ENCODE peak calls at places on chromosomes 4 and X, in eight cellular contexts. C is HCT116, K is MM.1S, X is endodermal cell, D is pancreas, W is mucosa of descending colon, M is upper lobe of left lung, Y is SK-N-SH. Q is an unnamed sample. For H3K4me1, the result is how much of the 10 kb centered on the place peaks cover.

GRCh38 chrX:24877854-24878650 is 137.7 kb downstream of the ARX start:
- DNase-seq in D (no peak), C (no peak), X (no peak), M (no peak), K (peak), Y (no peak), W (no peak), Q (no peak)

GRCh38 chrX:111671668-111672067 is 9.3 kb upstream of the ALG13 start:
- DNase-seq in W (no peak), D (no peak), K (no peak), X (no peak), C (no peak), Y (no peak), M (no peak), Q (no peak)

GRCh38 chr4:53601251-53601764 is 10.0 kb upstream of the LNX1 start:
- DNase-seq in Y (peak), M (peak), X (peak), C (no peak), W (peak), K (peak), D (peak), Q (no peak)

GRCh38 chr4:163542275-163542674 is 47.8 kb downstream of the TMA16 start:
- DNase-seq in D (no peak), M (no peak), K (no peak), C (no peak), W (no peak), Y (no peak), X (no peak), Q (no peak)

GRCh38 chr4:150224896-150225591 is 146.8 kb downstream of the DCLK2 start:
- DNase-seq in X (peak), C (no peak), W (no peak), K (no peak), M (no peak), D (no peak), Y (no peak), Q (no peak)

GRCh38 chr4:137572647-137573046 is 40.4 kb upstream of the PCDH18 start:
- DNase-seq in K (no peak), C (no peak), M (no peak), W (no peak), D (no peak), X (no peak), Y (no peak), Q (no peak)

GRCh38 chr4:142840516-142841123 is 5.5 kb downstream of the INPP4B start:
- DNase-seq in K (peak), Y (peak), M (no peak), C (peak), D (no peak), W (no peak), X (no peak), Q (no peak)

GRCh38 chrX:147476008-147476407 is 435.7 kb upstream of the FMR1 start:
- DNase-seq in M (peak), Y (peak), C (no peak), X (peak), K (peak), D (no peak), W (no peak), Q (no peak)

GRCh38 chrX:123217077-123217476 is 33.0 kb downstream of the GRIA3 start:
- DNase-seq in Y (no peak), K (no peak), W (no peak), M (no peak), X (no peak), D (no peak), C (no peak), Q (peak)

GRCh38 chrX:50920132-50920531 is 9.6 kb downstream of the BMP15 start:
- DNase-seq in D (no peak), X (no peak), Y (no peak), C (no peak), W (no peak), M (no peak), K (no peak), Q (no peak)

GRCh38 chrX:88865634-88866033 is 118.6 kb downstream of the CPXCR1 start:
- DNase-seq in K (peak), X (no peak), D (no peak), Y (no peak), W (no peak), M (no peak), C (no peak), Q (no peak)

GRCh38 chrX:139851730-139852129 is 81.1 kb downstream of the ATP11C start:
- DNase-seq in C (no peak), M (no peak), X (no peak), K (no peak), Y (no peak), W (no peak), D (no peak), Q (no peak)

GRCh38 chr4:153119626-153120025 is 84.6 kb upstream of the TRIM2 start:
- DNase-seq in D (no peak), C (no peak), M (no peak), X (no peak), Y (no peak), W (no peak), K (no peak), Q (no peak)

GRCh38 chrX:115573172-115573571 is 12.2 kb downstream of the PLS3 start:
- DNase-seq in D (no peak), K (no peak), C (no peak), X (no peak), Y (no peak), W (no peak), M (no peak), Q (no peak)

GRCh38 chrX:132480581-132481203 is 8.1 kb downstream of the MBNL3 start:
- DNase-seq in D (no peak), C (no peak), Y (no peak), M (peak), W (peak), X (no peak), K (peak), Q (peak)

GRCh38 chr4:26860922-26861433 is 337 bp downstream of the STIM2 start:
- DNase-seq in D (peak), M (peak), Y (peak), C (no peak), W (peak), X (peak), K (no peak), Q (peak)

GRCh38 chr4:89307446-89308160 is at the start of gene GPRIN3:
- DNase-seq in D (peak), K (peak), W (peak), Y (peak), X (peak), M (peak), C (no peak), Q (no peak)

GRCh38 chr4:5036239-5036638 is 15.0 kb upstream of the STK32B start:
- DNase-seq in X (no peak), D (no peak), W (no peak), C (no peak), Y (no peak), M (no peak), K (peak), Q (no peak)

GRCh38 chr4:40514409-40515025 is 115.1 kb downstream of the RBM47 start:
- DNase-seq in K (peak), X (no peak), D (no peak), C (no peak), M (peak), W (peak), Y (no peak), Q (no peak)

GRCh38 chr4:7108660-7109059 is 40.8 kb upstream of the GRPEL1 start:
- DNase-seq in X (no peak), Y (peak), M (no peak), D (no peak), C (no peak), W (no peak), K (no peak), Q (no peak)

DNA sequence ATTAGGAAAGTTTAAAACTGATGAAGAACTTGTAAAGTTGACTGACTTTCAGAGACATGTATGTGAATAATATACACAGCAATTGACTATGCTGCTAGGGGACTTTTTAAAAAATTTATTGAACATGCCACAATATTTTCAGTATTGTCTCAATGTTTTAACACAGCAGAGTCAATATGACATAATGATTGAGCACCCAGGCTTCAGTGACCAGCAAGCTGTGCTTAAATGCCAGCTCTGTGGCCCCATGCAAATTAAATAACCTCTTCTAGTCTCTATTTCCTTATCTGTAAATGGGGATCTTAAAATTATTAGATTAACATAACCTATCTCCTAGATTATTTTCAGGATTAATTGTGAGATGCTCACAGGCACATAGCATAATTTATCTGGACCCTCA is 56.8 kb upstream of the TXK start:
- DNase-seq in K (no peak), C (no peak), M (no peak), W (no peak), D (no peak), Y (no peak), X (no peak), Q (no peak)
- H3K4me1 ChIP-seq in K (under half), C (under half), M (under half), W (under half), D (under half), Y (under half), X (under half), Q (under half)

GRCh38 chrX:101190736-101191135 is 28.9 kb upstream of the DRP2 start:
- DNase-seq in W (no peak), M (no peak), Y (no peak), C (no peak), D (no peak), X (no peak), K (no peak), Q (no peak)
- H3K4me3 ChIP-seq in W (no peak), M (no peak), Y (no peak), C (no peak), D (no peak), X (no peak), K (no peak), Q (no peak)

GRCh38 chr4:76206222-76206942 is 7.2 kb downstream of the SCARB2 start:
- DNase-seq in W (no peak), C (no peak), D (no peak), M (no peak), Y (peak), X (no peak), K (no peak), Q (no peak)

GRCh38 chr4:76209876-76210275 is 3.7 kb downstream of the SCARB2 start:
- DNase-seq in D (no peak), C (no peak), X (no peak), K (no peak), W (no peak), Y (no peak), M (no peak), Q (no peak)

GRCh38 chr4:76210502-76210901 is 3.1 kb downstream of the SCARB2 start:
- DNase-seq in C (no peak), Y (no peak), W (no peak), D (no peak), X (no peak), M (no peak), K (peak), Q (no peak)

GRCh38 chr4:76204936-76205335 is 8.7 kb downstream of the SCARB2 start:
- DNase-seq in X (no peak), W (no peak), C (no peak), D (no peak), K (no peak), M (no peak), Y (no peak), Q (no peak)

DNA sequence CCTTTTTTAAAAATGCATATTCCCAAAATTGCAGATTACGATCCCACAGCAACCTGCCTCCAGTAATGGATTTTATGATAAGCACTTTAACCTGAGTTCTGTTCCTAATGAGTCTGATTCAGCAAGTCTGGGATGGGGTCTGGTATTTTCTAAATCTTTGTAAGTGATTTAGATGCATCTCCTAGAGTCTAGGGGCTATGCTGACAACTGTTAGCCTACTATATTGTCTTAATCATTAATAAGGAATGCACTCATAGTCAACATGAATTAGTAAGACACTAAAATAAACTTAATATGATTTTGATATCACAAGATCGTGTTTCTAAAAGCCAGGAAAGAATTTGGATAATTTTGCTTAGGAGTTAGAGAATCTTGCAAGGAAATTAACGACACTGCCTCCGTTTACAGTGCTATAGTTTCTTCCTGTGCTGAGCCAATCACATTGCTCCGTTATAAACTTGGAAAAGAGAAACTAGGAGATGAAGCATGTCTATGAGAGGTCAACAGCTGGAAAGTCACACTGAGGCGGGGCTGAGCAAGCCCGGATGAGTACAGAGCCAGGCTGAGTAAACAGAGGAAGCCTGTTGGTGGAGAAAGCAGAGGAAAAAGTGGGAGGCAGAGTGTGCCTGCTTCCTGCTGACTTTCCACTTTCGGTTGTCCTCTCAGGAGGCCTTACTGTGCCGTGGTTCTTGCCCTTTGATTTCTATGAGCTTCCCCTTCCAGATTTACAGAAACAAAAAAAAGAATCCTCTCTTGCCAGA is 5.4 kb downstream of the SCARB2 start:
- DNase-seq in W (peak), K (no peak), C (no peak), M (peak), Y (peak), D (peak), X (no peak), Q (peak)
- H3K4me1 ChIP-seq in W (half or more), K (half or more), C (under half), M (half or more), Y (under half), D (under half), X (under half), Q (half or more)

GRCh38 chr4:182448281-182449151 is 205.3 kb downstream of the TENM3 start:
- DNase-seq in W (peak), D (peak), X (peak), K (peak), M (peak), C (peak), Y (peak), Q (peak)

GRCh38 chr4:182449960-182450359 is 206.8 kb downstream of the TENM3 start:
- DNase-seq in D (no peak), Y (no peak), K (no peak), W (no peak), X (no peak), C (no peak), M (no peak), Q (no peak)

GRCh38 chr4:182453830-182454229 is 210.6 kb downstream of the TENM3 start:
- DNase-seq in Y (no peak), C (no peak), K (no peak), W (no peak), X (no peak), D (no peak), M (no peak), Q (no peak)

GRCh38 chr4:182447938-182448280 is 204.7 kb downstream of the TENM3 start:
- DNase-seq in X (no peak), M (no peak), W (no peak), Y (no peak), D (peak), C (no peak), K (no peak), Q (no peak)

DNA sequence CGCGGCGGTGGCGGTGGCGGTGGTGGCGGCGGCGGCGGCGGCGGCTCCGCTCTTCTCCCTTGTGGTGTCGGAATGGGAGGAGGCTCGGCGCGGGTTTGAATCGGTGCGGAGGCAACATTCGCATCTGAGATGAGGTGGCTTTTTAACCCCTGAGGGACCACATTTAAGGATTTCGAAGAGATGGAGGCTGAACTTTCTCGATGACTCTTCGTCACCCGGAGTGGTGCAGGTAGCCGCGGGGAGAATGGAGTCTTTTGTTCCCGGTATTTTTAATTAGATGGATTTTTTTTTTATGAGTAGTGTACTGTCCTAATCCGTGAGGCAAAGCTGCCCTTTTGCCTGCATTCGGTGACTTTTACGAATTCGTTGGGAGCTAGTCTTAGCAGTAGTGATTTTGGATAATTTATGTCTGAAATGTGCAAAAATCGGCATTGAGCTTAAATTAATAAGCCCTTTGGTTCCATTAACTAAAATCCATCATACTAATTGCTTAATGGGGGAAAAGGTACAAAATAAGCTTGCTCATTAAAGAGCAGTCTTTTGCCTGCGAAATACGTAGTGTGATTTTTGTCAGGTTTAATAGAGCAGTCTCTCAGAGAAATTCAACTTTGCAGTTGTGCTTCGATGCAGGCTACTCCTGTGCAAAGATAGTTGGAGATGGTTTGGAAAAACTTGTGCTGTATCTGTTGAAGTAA is 206.1 kb downstream of the TENM3 start:
- DNase-seq in D (no peak), W (no peak), Y (no peak), X (no peak), C (no peak), K (peak), M (no peak), Q (no peak)
- H3K4me3 ChIP-seq in D (peak), W (no peak), Y (peak), X (peak), C (peak), K (peak), M (peak), Q (peak)

GRCh38 chr4:176048631-176049030 is 17.0 kb upstream of the WDR17 start:
- DNase-seq in W (no peak), K (no peak), Y (no peak), X (no peak), M (no peak), C (no peak), D (no peak), Q (no peak)

GRCh38 chr4:176043838-176044588 is 21.6 kb upstream of the WDR17 start:
- DNase-seq in D (no peak), K (no peak), X (no peak), Y (no peak), W (no peak), C (no peak), M (no peak), Q (no peak)

GRCh38 chr4:176042195-176042594 is 23.4 kb upstream of the WDR17 start:
- DNase-seq in X (no peak), C (no peak), W (no peak), D (no peak), Y (no peak), K (no peak), M (no peak), Q (no peak)

GRCh38 chr4:176038789-176039188 is 26.9 kb upstream of the WDR17 start:
- DNase-seq in Y (no peak), K (no peak), D (no peak), X (no peak), M (no peak), C (no peak), W (no peak), Q (no peak)

DNA sequence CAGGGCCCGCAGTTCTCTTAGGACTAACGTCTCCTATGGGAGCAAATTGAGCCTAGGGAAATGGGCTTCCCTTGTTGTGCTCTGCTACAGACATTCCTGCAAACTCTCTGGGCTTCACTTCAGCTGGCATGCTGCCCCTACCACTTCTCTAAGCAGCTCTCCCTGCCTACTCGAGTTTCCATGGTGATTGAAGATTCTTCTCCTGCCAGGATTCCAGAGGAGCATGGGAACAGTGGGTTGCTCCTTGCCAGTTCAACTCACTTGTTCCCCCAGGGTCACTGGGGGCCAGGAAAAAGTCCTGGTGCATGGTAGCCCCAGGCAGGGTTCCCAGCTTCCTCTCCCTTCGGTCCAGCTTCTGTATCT is 21.1 kb upstream of the WDR17 start:
- DNase-seq in C (no peak), W (no peak), Y (no peak), K (no peak), X (no peak), M (no peak), D (no peak), Q (no peak)
- H3K4me1 ChIP-seq in C (under half), W (under half), Y (under half), K (under half), X (under half), M (under half), D (under half), Q (under half)

DNA sequence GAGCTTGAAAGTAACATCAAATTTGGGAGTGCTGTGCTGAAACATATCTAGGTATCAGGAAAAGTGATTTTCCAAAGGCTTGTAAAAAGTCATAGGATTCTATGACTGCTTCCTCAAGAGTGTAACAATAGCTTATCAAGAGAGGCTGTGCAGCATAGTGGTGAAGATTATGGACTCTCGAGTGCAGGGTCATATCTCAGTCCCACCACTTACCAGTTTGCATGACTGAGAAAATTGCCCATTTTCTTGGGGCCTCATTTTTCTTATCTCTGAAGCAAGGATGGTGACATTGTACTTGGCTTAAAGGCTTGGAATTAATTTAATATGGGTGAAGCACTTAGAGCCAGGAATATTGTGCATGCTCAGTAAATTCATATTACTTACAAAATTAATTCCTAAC is 57.2 kb downstream of the AFF1 start:
- DNase-seq in D (no peak), Y (no peak), M (no peak), K (no peak), C (no peak), W (no peak), X (no peak), Q (no peak)
- H3K4me3 ChIP-seq in D (no peak), Y (no peak), M (no peak), K (no peak), C (no peak), W (no peak), X (no peak), Q (no peak)

DNA sequence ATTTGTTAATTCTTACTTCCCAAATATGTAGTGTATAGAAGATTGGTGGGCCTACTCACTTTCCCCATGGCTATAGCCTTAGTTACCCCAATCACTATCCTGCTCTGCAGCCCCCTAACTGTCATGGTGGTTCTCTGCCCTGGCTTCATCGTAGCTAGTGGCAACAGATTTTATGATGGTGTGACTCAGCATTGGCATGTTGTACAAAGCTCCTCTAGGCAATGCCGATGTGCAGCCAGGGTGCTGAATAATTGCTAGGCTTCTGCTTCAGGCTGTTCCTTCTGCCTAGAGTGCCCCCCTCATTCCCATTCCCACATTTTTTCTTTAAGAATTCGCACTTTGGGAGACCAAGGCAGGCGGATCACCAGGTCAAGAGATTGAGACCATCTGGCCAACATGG is 35.2 kb downstream of the AFF2 start:
- DNase-seq in M (no peak), X (no peak), D (no peak), K (no peak), C (no peak), Y (no peak), W (no peak), Q (no peak)
- H3K4me1 ChIP-seq in M (under half), X (under half), D (under half), K (under half), C (under half), Y (under half), W (under half), Q (under half)

Q was measured in gastrocnemius medialis.